ENCODE peak calls at places on chromosome 1, in four cellular contexts. One of them, this sample, is unnamed.

GRCh38 chr1:83999316-83999819 is 436 bp upstream of the TTLL7 start:
- DNase-seq in IMR-90: peak; percentile 69
- DNase-seq in K562: peak; percentile 81
- DNase-seq in keratinocyte: no peak
- DNase-seq in this sample: peak; percentile 67

GRCh38 chr1:160629286-160630210 is 17.3 kb downstream of the SLAMF1 start:
- DNase-seq in K562: no peak
- DNase-seq in IMR-90: no peak
- DNase-seq in keratinocyte: no peak
- DNase-seq in this sample: no peak

GRCh38 chr1:160681067-160681890 is 30.3 kb downstream of the CD48 start:
- DNase-seq in keratinocyte: peak; percentile 50
- DNase-seq in K562: peak; percentile 82
- DNase-seq in IMR-90: peak; percentile 14
- DNase-seq in this sample: peak; percentile 30

GRCh38 chr1:21593231-21593630 is 75.9 kb downstream of the RAP1GAP start:
- DNase-seq in keratinocyte: no peak
- DNase-seq in IMR-90: no peak
- DNase-seq in K562: no peak
- DNase-seq in this sample: no peak

GRCh38 chr1:230875370-230875769 is 7.0 kb upstream of the C1orf198 start:
- DNase-seq in IMR-90: no peak
- DNase-seq in keratinocyte: no peak
- DNase-seq in K562: peak; percentile 39
- DNase-seq in this sample: no peak

GRCh38 chr1:178581351-178581951 is 68.5 kb downstream of the TEX35 start:
- DNase-seq in K562: no peak
- DNase-seq in keratinocyte: no peak
- DNase-seq in IMR-90: no peak
- DNase-seq in this sample: no peak

GRCh38 chr1:163614346-163614745 is 292.6 kb downstream of the NUF2 start:
- DNase-seq in K562: no peak
- DNase-seq in keratinocyte: no peak
- DNase-seq in IMR-90: no peak
- DNase-seq in this sample: no peak

GRCh38 chr1:149844096-149844495 is 55.3 kb upstream of the BOLA1 start:
- DNase-seq in K562: no peak
- DNase-seq in IMR-90: peak; percentile 78
- DNase-seq in keratinocyte: no peak
- DNase-seq in this sample: no peak

GRCh38 chr1:183315987-183316758 is 102.0 kb downstream of the NMNAT2 start:
- DNase-seq in keratinocyte: no peak
- DNase-seq in K562: no peak
- DNase-seq in IMR-90: no peak
- DNase-seq in this sample: no peak

GRCh38 chr1:83818916-83819315 is 180.0 kb downstream of the TTLL7 start:
- DNase-seq in IMR-90: peak; percentile 3
- DNase-seq in K562: no peak
- DNase-seq in keratinocyte: no peak
- DNase-seq in this sample: no peak

GRCh38 chr1:242239394-242239793 is 240.5 kb upstream of the MAP1LC3C start:
- DNase-seq in K562: no peak
- DNase-seq in IMR-90: no peak
- DNase-seq in keratinocyte: no peak
- DNase-seq in this sample: no peak

GRCh38 chr1:159005676-159006075 is 4.0 kb upstream of the IFI16 start:
- DNase-seq in IMR-90: no peak
- DNase-seq in K562: no peak
- DNase-seq in keratinocyte: no peak
- DNase-seq in this sample: no peak

GRCh38 chr1:193110864-193111263 is 5.7 kb upstream of the GLRX2 start:
- DNase-seq in K562: no peak
- DNase-seq in keratinocyte: no peak
- DNase-seq in IMR-90: no peak
- DNase-seq in this sample: no peak

GRCh38 chr1:64047549-64047969 is 155.9 kb upstream of the UBE2U start:
- DNase-seq in keratinocyte: no peak
- DNase-seq in IMR-90: no peak
- DNase-seq in K562: no peak
- DNase-seq in this sample: no peak

GRCh38 chr1:161200992-161201827 is 957 bp upstream of the NDUFS2 start:
- DNase-seq in K562: peak; percentile 38
- DNase-seq in keratinocyte: no peak
- DNase-seq in IMR-90: peak; percentile 69
- DNase-seq in this sample: peak; percentile 87

GRCh38 chr1:99004270-99005141 is at the start of gene PLPPR5:
- DNase-seq in IMR-90: peak; percentile 19
- DNase-seq in keratinocyte: no peak
- DNase-seq in K562: no peak
- DNase-seq in this sample: peak; percentile 12

GRCh38 chr1:222314839-222315238 is 233.1 kb downstream of the HHIPL2 start:
- DNase-seq in IMR-90: no peak
- DNase-seq in keratinocyte: no peak
- DNase-seq in K562: no peak
- DNase-seq in this sample: no peak
- H3K9me1 ChIP-seq in IMR-90: no peaks in the 10 kb centered on the region
- H3K9me1 ChIP-seq in keratinocyte: no peaks in the 10 kb centered on the region
- H3K9me1 ChIP-seq in K562: no peaks in the 10 kb centered on the region
- H3K9me1 ChIP-seq in this sample: no peaks in the 10 kb centered on the region

GRCh38 chr1:33407339-33407738 is 23.6 kb downstream of the PHC2 start:
- DNase-seq in keratinocyte: no peak
- DNase-seq in K562: no peak
- DNase-seq in IMR-90: no peak
- DNase-seq in this sample: no peak

GRCh38 chr1:33407750-33408436 is 23.0 kb downstream of the PHC2 start:
- DNase-seq in IMR-90: no peak
- DNase-seq in keratinocyte: no peak
- DNase-seq in K562: no peak
- DNase-seq in this sample: no peak

GRCh38 chr1:33414879-33415278 is 16.0 kb downstream of the PHC2 start:
- DNase-seq in IMR-90: no peak
- DNase-seq in K562: no peak
- DNase-seq in keratinocyte: no peak
- DNase-seq in this sample: no peak

GRCh38 chr1:33410091-33410701 is 20.7 kb downstream of the PHC2 start:
- DNase-seq in IMR-90: peak; percentile 60
- DNase-seq in keratinocyte: no peak
- DNase-seq in K562: no peak
- DNase-seq in this sample: no peak
- H3K9me1 ChIP-seq in IMR-90: peaks cover 4% of the 10 kb centered on the region
- H3K9me1 ChIP-seq in keratinocyte: no peaks in the 10 kb centered on the region
- H3K9me1 ChIP-seq in K562: no peaks in the 10 kb centered on the region
- H3K9me1 ChIP-seq in this sample: no peaks in the 10 kb centered on the region

DNA sequence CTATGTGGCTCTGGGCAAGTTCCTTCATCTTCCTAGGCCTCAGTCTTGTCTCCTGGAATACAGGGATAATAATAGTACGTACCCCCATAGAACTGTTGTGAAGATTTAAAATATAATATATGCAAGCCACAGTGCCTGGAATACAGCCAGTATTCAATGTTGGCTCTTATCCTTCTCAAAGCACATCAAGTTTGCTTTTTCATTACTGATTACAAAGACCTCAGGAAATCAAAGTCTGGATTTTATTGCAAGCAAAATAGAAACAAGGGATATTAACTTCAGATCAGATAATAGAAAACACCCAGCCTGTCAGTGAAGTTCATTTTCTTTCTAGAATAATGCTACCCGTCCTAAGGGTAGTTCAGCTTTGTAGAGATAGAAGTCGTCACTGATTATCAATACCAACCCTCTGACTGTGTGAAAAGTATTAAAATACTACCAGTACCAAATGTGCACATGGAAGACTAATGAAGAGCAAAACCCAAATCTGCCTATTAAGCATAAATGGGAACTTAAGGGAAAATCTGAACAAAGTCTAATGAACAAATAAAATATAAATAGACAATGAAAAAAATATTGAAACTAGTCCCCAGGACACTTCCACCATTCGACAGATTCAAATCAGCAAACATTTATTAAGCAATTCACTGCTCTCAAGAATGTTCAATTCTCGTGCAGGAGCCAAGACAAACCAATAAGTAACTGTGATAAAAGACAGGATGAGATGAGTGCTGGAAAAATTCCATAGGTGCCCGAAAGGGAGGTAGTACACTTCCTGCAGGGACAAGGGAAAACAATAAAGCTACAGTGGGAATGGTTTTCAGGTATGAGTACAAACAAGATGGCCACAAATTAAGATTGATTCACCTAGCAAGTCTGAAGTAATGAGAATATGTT is 206.2 kb downstream of the SMYD3 start:
- DNase-seq in keratinocyte: no peak
- DNase-seq in K562: no peak
- DNase-seq in IMR-90: no peak
- DNase-seq in this sample: peak; percentile 48
- H3K9me1 ChIP-seq in keratinocyte: no peaks in the 10 kb centered on the region
- H3K9me1 ChIP-seq in K562: no peaks in the 10 kb centered on the region
- H3K9me1 ChIP-seq in IMR-90: no peaks in the 10 kb centered on the region
- H3K9me1 ChIP-seq in this sample: no peaks in the 10 kb centered on the region

GRCh38 chr1:62809788-62810187 is 25.9 kb downstream of the ATG4C start:
- DNase-seq in K562: no peak
- DNase-seq in keratinocyte: no peak
- DNase-seq in IMR-90: no peak
- DNase-seq in this sample: no peak

GRCh38 chr1:62810420-62811274 is 26.7 kb downstream of the ATG4C start:
- DNase-seq in K562: no peak
- DNase-seq in IMR-90: no peak
- DNase-seq in keratinocyte: no peak
- DNase-seq in this sample: no peak
- H3K9me1 ChIP-seq in K562: no peaks in the 10 kb centered on the region
- H3K9me1 ChIP-seq in IMR-90: no peaks in the 10 kb centered on the region
- H3K9me1 ChIP-seq in keratinocyte: no peaks in the 10 kb centered on the region
- H3K9me1 ChIP-seq in this sample: no peaks in the 10 kb centered on the region

GRCh38 chr1:206547104-206547503 is 39.8 kb downstream of the RASSF5 start:
- DNase-seq in IMR-90: no peak
- DNase-seq in K562: no peak
- DNase-seq in keratinocyte: no peak
- DNase-seq in this sample: no peak
- H3K9me1 ChIP-seq in IMR-90: no peaks in the 10 kb centered on the region
- H3K9me1 ChIP-seq in K562: no peaks in the 10 kb centered on the region
- H3K9me1 ChIP-seq in keratinocyte: no peaks in the 10 kb centered on the region
- H3K9me1 ChIP-seq in this sample: no peaks in the 10 kb centered on the region

GRCh38 chr1:180000575-180000974 is 46.0 kb downstream of the CEP350 start:
- DNase-seq in keratinocyte: no peak
- DNase-seq in K562: no peak
- DNase-seq in IMR-90: no peak
- DNase-seq in this sample: no peak
- H3K9me1 ChIP-seq in keratinocyte: no peaks in the 10 kb centered on the region
- H3K9me1 ChIP-seq in K562: no peaks in the 10 kb centered on the region
- H3K9me1 ChIP-seq in IMR-90: no peaks in the 10 kb centered on the region
- H3K9me1 ChIP-seq in this sample: no peaks in the 10 kb centered on the region

GRCh38 chr1:108079550-108079949 is 114.6 kb upstream of the VAV3 start:
- DNase-seq in K562: peak; percentile 84
- DNase-seq in IMR-90: no peak
- DNase-seq in keratinocyte: no peak
- DNase-seq in this sample: no peak
- H3K9me1 ChIP-seq in K562: no peaks in the 10 kb centered on the region
- H3K9me1 ChIP-seq in IMR-90: no peaks in the 10 kb centered on the region
- H3K9me1 ChIP-seq in keratinocyte: no peaks in the 10 kb centered on the region
- H3K9me1 ChIP-seq in this sample: no peaks in the 10 kb centered on the region

GRCh38 chr1:54624466-54625464 is 1.4 kb upstream of the FAM151A start:
- DNase-seq in keratinocyte: no peak
- DNase-seq in K562: no peak
- DNase-seq in IMR-90: no peak
- DNase-seq in this sample: no peak
- H3K9me1 ChIP-seq in keratinocyte: no peaks in the 10 kb centered on the region
- H3K9me1 ChIP-seq in K562: no peaks in the 10 kb centered on the region
- H3K9me1 ChIP-seq in IMR-90: no peaks in the 10 kb centered on the region
- H3K9me1 ChIP-seq in this sample: no peaks in the 10 kb centered on the region

This sample was measured in endothelial cell of umbilical vein.